ENCODE peak calls at places on chromosomes 7 and 10, in eight cellular contexts. P, A, S, O, W, K, Z and E are unnamed samples.
A peak's percentile ranks its signal among the peaks of the same experiment; 100 is the strongest.

GRCh38 chr7:158272091-158272490 is 315.5 kb downstream of the PTPRN2 start:
- DNase-seq in P (no peak), A (no peak), S (no peak), O (no peak), W (no peak), K (peak; percentile 4), Z (no peak), E (no peak)

GRCh38 chr7:2309889-2310331 is 4.3 kb downstream of the SNX8 start:
- DNase-seq in P (peak; percentile 95), A (peak; percentile 97), S (no peak), O (no peak), W (no peak), K (no peak), Z (peak; percentile 44), E (no peak)

GRCh38 chr7:16708980-16709379 is 44.6 kb upstream of the TSPAN13 start:
- DNase-seq in P (peak; percentile 82), A (peak; percentile 99), S (peak; percentile 61), O (no peak), W (no peak), K (no peak), Z (no peak), E (no peak)

GRCh38 chr7:129644634-129645230 is 33.2 kb downstream of the NRF1 start:
- DNase-seq in P (peak; percentile 67), A (peak; percentile 37), S (peak; percentile 35), O (no peak), W (no peak), K (no peak), Z (no peak), E (no peak)

GRCh38 chr10:72310241-72310633 is 36.5 kb downstream of the DDIT4 start:
- DNase-seq in P (peak; percentile 73), A (no peak), S (peak; percentile 82), O (no peak), W (no peak), K (no peak), Z (peak; percentile 60), E (no peak)

GRCh38 chr10:71963756-71964668 is at the start of gene CHST3:
- DNase-seq in P (peak; percentile 37), A (no peak), S (peak; percentile 54), O (no peak), W (peak; percentile 32), K (peak; percentile 58), Z (peak; percentile 93), E (peak; percentile 48)

GRCh38 chr10:113426181-113426837 is 126.5 kb upstream of the HABP2 start:
- DNase-seq in P (no peak), A (no peak), S (no peak), O (no peak), W (no peak), K (no peak), Z (no peak), E (no peak)

GRCh38 chr7:94276797-94277196 is 117.9 kb upstream of the COL1A2 start:
- DNase-seq in P (peak; percentile 59), A (no peak), S (peak; percentile 20), O (peak; percentile 2), W (no peak), K (no peak), Z (no peak), E (no peak)

GRCh38 chr7:144386741-144387140 is 16.8 kb downstream of the NOBOX start:
- DNase-seq in P (no peak), A (peak; percentile 61), S (peak; percentile 61), O (no peak), W (no peak), K (no peak), Z (no peak), E (no peak)

GRCh38 chr7:138979226-138979979 is 1.8 kb downstream of the KIAA1549 start:
- DNase-seq in P (peak; percentile 57), A (no peak), S (peak; percentile 9), O (peak; percentile 24), W (no peak), K (peak; percentile 77), Z (no peak), E (peak; percentile 43)

GRCh38 chr7:5172196-5172800 is 17.7 kb upstream of the WIPI2 start:
- DNase-seq in P (no peak), A (no peak), S (no peak), O (no peak), W (no peak), K (no peak), Z (peak; percentile 19), E (no peak)

GRCh38 chr10:42877496-42878030 is 95.0 kb downstream of the BMS1 start:
- DNase-seq in P (no peak), A (no peak), S (no peak), O (no peak), W (no peak), K (no peak), Z (peak; percentile 60), E (no peak)

GRCh38 chr7:87702326-87702725 is 74.1 kb downstream of the RUNDC3B start:
- DNase-seq in P (peak; percentile 65), A (peak; percentile 27), S (peak; percentile 83), O (no peak), W (no peak), K (no peak), Z (no peak), E (no peak)
- TF ChIP-seq CTCF in P (no peak), A (no peak), S (no peak), O (no peak), W (no peak), K (no peak), Z (no peak), E (no peak)

GRCh38 chr7:134246761-134247160 is 70.0 kb downstream of the SLC35B4 start:
- DNase-seq in P (no peak), A (no peak), S (no peak), O (no peak), W (no peak), K (no peak), Z (no peak), E (no peak)
- TF ChIP-seq CTCF in P (no peak), A (no peak), S (no peak), O (no peak), W (no peak), K (no peak), Z (no peak), E (no peak)

GRCh38 chr10:49377256-49377655 is 18.6 kb downstream of the DRGX start:
- DNase-seq in P (no peak), A (no peak), S (no peak), O (no peak), W (no peak), K (no peak), Z (no peak), E (no peak)

GRCh38 chr10:49382826-49383225 is 13.1 kb downstream of the DRGX start:
- DNase-seq in P (no peak), A (no peak), S (no peak), O (no peak), W (no peak), K (no peak), Z (no peak), E (no peak)

GRCh38 chr10:49382226-49382625 is 13.7 kb downstream of the DRGX start:
- DNase-seq in P (no peak), A (no peak), S (no peak), O (no peak), W (no peak), K (no peak), Z (no peak), E (no peak)

GRCh38 chr10:49381111-49381900 is 14.6 kb downstream of the DRGX start:
- DNase-seq in P (no peak), A (no peak), S (no peak), O (no peak), W (no peak), K (no peak), Z (no peak), E (no peak)

GRCh38 chr10:49379596-49380410 is 16.1 kb downstream of the DRGX start:
- DNase-seq in P (peak; percentile 39), A (no peak), S (no peak), O (no peak), W (no peak), K (no peak), Z (no peak), E (no peak)
- TF ChIP-seq CTCF in P (peak; percentile 49), A (peak; percentile 56), S (peak; percentile 12), O (no peak), W (peak; percentile 37), K (no peak), Z (no peak), E (no peak)

DNA sequence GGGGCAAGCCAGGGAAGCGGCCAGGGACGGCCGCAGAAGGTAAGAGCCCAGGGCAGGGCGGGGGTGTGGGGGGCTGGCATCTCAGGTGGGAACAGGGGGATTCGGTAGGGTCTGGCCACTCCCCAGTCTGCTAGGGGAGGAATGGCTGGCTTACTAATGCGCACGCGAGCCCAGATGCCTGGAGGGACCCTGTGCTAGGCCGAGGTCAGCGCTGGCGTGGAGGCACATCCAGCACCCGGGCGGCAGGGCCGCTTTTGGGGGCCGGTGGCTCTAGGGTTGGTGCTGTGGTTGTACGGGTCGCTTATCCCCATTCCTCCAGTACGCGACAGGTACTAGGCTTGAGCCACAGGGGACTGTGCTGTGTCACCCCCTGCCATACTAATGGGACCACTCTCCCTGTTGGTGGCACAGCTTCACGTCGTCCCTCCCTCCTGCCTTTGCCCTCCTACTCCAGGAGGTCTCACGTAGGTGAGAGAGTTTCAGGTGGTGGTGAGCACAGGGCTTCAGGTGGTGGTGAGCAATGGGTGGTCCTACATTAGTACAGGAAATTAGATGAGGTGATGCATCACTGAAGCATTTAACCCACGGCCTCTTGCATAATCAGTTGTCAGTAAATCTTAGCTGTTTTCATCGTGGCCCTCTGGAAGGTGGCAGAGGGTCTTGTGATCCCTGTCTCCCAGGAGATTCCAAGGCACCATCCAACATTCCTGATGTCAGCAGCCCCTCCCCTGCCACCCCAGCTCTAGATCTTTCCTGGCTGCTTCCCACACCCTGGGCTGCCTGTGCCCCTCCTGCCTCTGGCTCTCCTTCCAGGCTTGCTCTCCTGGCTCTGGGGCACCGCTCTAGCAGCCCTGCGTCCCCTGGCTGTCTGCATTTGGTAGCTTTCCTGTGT is 981 bp downstream of the AEBP1 start:
- DNase-seq in P (no peak), A (peak; percentile 34), S (peak; percentile 26), O (peak; percentile 35), W (no peak), K (no peak), Z (peak; percentile 81), E (peak; percentile 40)
- TF ChIP-seq CTCF in P (no peak), A (peak; percentile 19), S (no peak), O (no peak), W (no peak), K (no peak), Z (no peak), E (no peak)

GRCh38 chr10:118827466-118828155 is 72.8 kb upstream of the CACUL1 start:
- DNase-seq in P (no peak), A (no peak), S (no peak), O (peak; percentile 30), W (no peak), K (no peak), Z (no peak), E (no peak)
- TF ChIP-seq CTCF in P (peak; percentile 59), A (peak; percentile 46), S (peak; percentile 16), O (no peak), W (peak; percentile 45), K (no peak), Z (no peak), E (peak; percentile 23)